ENCODE peak calls at places on chromosomes 3 and 15, in ten cellular contexts. One of them, this sample, is unnamed.

GRCh38 chr3:14371573-14372474 is 30.6 kb upstream of the SLC6A6 start:
- DNase-seq in sigmoid colon: peak
- DNase-seq in tibial nerve: peak
- DNase-seq in A549: peak
- DNase-seq in dorsolateral prefrontal cortex: no peak
- DNase-seq in cardiac fibroblast: peak
- DNase-seq in heart left ventricle: peak
- DNase-seq in WTC11: no peak
- DNase-seq in adrenal gland: peak
- DNase-seq in nephron progenitor cell: no peak
- DNase-seq in this sample: peak

GRCh38 chr3:195549931-195550519 is 6.9 kb upstream of the PPP1R2 start:
- DNase-seq in sigmoid colon: no peak
- DNase-seq in tibial nerve: no peak
- DNase-seq in heart left ventricle: no peak
- DNase-seq in nephron progenitor cell: no peak
- DNase-seq in A549: no peak
- DNase-seq in dorsolateral prefrontal cortex: no peak
- DNase-seq in cardiac fibroblast: no peak
- DNase-seq in WTC11: no peak
- DNase-seq in adrenal gland: no peak
- DNase-seq in this sample: no peak

GRCh38 chr15:26974120-26974780 is 3.3 kb downstream of the GABRG3 start:
- DNase-seq in adrenal gland: no peak
- DNase-seq in WTC11: peak
- DNase-seq in nephron progenitor cell: no peak
- DNase-seq in tibial nerve: no peak
- DNase-seq in heart left ventricle: no peak
- DNase-seq in dorsolateral prefrontal cortex: no peak
- DNase-seq in A549: peak
- DNase-seq in sigmoid colon: no peak
- DNase-seq in cardiac fibroblast: peak
- DNase-seq in this sample: no peak

GRCh38 chr3:46488735-46489361 is 8.9 kb upstream of the RTP3 start:
- DNase-seq in nephron progenitor cell: peak
- DNase-seq in cardiac fibroblast: peak
- DNase-seq in tibial nerve: peak
- DNase-seq in adrenal gland: peak
- DNase-seq in sigmoid colon: peak
- DNase-seq in dorsolateral prefrontal cortex: peak
- DNase-seq in WTC11: peak
- DNase-seq in A549: peak
- DNase-seq in heart left ventricle: peak
- DNase-seq in this sample: peak

GRCh38 chr3:52392216-52392930 is 52.5 kb downstream of the SEMA3G start:
- DNase-seq in adrenal gland: no peak
- DNase-seq in WTC11: no peak
- DNase-seq in tibial nerve: no peak
- DNase-seq in nephron progenitor cell: no peak
- DNase-seq in cardiac fibroblast: no peak
- DNase-seq in dorsolateral prefrontal cortex: no peak
- DNase-seq in A549: no peak
- DNase-seq in sigmoid colon: no peak
- DNase-seq in heart left ventricle: no peak
- DNase-seq in this sample: no peak

GRCh38 chr15:85071534-85071933 is 89.9 kb downstream of the PDE8A start:
- DNase-seq in sigmoid colon: no peak
- DNase-seq in WTC11: no peak
- DNase-seq in adrenal gland: no peak
- DNase-seq in nephron progenitor cell: no peak
- DNase-seq in cardiac fibroblast: no peak
- DNase-seq in tibial nerve: no peak
- DNase-seq in heart left ventricle: no peak
- DNase-seq in dorsolateral prefrontal cortex: no peak
- DNase-seq in A549: no peak
- DNase-seq in this sample: no peak

GRCh38 chr3:45105855-45106655 is 40.1 kb downstream of the CDCP1 start:
- DNase-seq in adrenal gland: no peak
- DNase-seq in cardiac fibroblast: peak
- DNase-seq in sigmoid colon: no peak
- DNase-seq in tibial nerve: no peak
- DNase-seq in A549: no peak
- DNase-seq in nephron progenitor cell: no peak
- DNase-seq in WTC11: no peak
- DNase-seq in dorsolateral prefrontal cortex: no peak
- DNase-seq in heart left ventricle: no peak
- DNase-seq in this sample: no peak

GRCh38 chr15:64854041-64854440 is 12.3 kb downstream of the PLEKHO2 start:
- DNase-seq in adrenal gland: peak
- DNase-seq in dorsolateral prefrontal cortex: no peak
- DNase-seq in heart left ventricle: no peak
- DNase-seq in A549: no peak
- DNase-seq in cardiac fibroblast: no peak
- DNase-seq in WTC11: no peak
- DNase-seq in tibial nerve: no peak
- DNase-seq in nephron progenitor cell: no peak
- DNase-seq in sigmoid colon: peak
- DNase-seq in this sample: no peak

GRCh38 chr3:97910931-97911351 is 61.3 kb downstream of the RIOX2 start:
- DNase-seq in sigmoid colon: no peak
- DNase-seq in A549: no peak
- DNase-seq in adrenal gland: no peak
- DNase-seq in heart left ventricle: no peak
- DNase-seq in cardiac fibroblast: no peak
- DNase-seq in tibial nerve: no peak
- DNase-seq in dorsolateral prefrontal cortex: no peak
- DNase-seq in nephron progenitor cell: no peak
- DNase-seq in WTC11: no peak
- DNase-seq in this sample: no peak

GRCh38 chr3:176513604-176514003 is 683.7 kb downstream of the TBL1XR1 start:
- DNase-seq in heart left ventricle: no peak
- DNase-seq in nephron progenitor cell: peak
- DNase-seq in sigmoid colon: no peak
- DNase-seq in dorsolateral prefrontal cortex: no peak
- DNase-seq in WTC11: no peak
- DNase-seq in A549: no peak
- DNase-seq in adrenal gland: no peak
- DNase-seq in cardiac fibroblast: no peak
- DNase-seq in tibial nerve: no peak
- DNase-seq in this sample: no peak

GRCh38 chr15:33601461-33601860 is 290.7 kb downstream of the RYR3 start:
- DNase-seq in tibial nerve: no peak
- DNase-seq in dorsolateral prefrontal cortex: no peak
- DNase-seq in WTC11: no peak
- DNase-seq in cardiac fibroblast: no peak
- DNase-seq in adrenal gland: no peak
- DNase-seq in heart left ventricle: no peak
- DNase-seq in sigmoid colon: no peak
- DNase-seq in nephron progenitor cell: no peak
- DNase-seq in A549: no peak
- DNase-seq in this sample: no peak

GRCh38 chr3:80241791-80242190 is 474.0 kb upstream of the ROBO1 start:
- DNase-seq in cardiac fibroblast: no peak
- DNase-seq in A549: no peak
- DNase-seq in heart left ventricle: no peak
- DNase-seq in adrenal gland: no peak
- DNase-seq in sigmoid colon: no peak
- DNase-seq in WTC11: no peak
- DNase-seq in dorsolateral prefrontal cortex: no peak
- DNase-seq in tibial nerve: no peak
- DNase-seq in nephron progenitor cell: no peak
- DNase-seq in this sample: no peak

GRCh38 chr15:92391640-92392039 is 2.0 kb upstream of the ST8SIA2 start:
- DNase-seq in nephron progenitor cell: no peak
- DNase-seq in WTC11: peak
- DNase-seq in heart left ventricle: no peak
- DNase-seq in cardiac fibroblast: peak
- DNase-seq in sigmoid colon: no peak
- DNase-seq in tibial nerve: no peak
- DNase-seq in dorsolateral prefrontal cortex: no peak
- DNase-seq in adrenal gland: no peak
- DNase-seq in A549: peak
- DNase-seq in this sample: no peak

GRCh38 chr3:31103623-31104180 is 209.2 kb upstream of the GADL1 start:
- DNase-seq in A549: no peak
- DNase-seq in tibial nerve: no peak
- DNase-seq in nephron progenitor cell: no peak
- DNase-seq in sigmoid colon: no peak
- DNase-seq in adrenal gland: no peak
- DNase-seq in WTC11: no peak
- DNase-seq in heart left ventricle: no peak
- DNase-seq in dorsolateral prefrontal cortex: no peak
- DNase-seq in cardiac fibroblast: peak
- DNase-seq in this sample: no peak

GRCh38 chr3:50146316-50146901 is 8.7 kb upstream of the SEMA3F start:
- DNase-seq in adrenal gland: no peak
- DNase-seq in dorsolateral prefrontal cortex: no peak
- DNase-seq in WTC11: peak
- DNase-seq in nephron progenitor cell: no peak
- DNase-seq in tibial nerve: no peak
- DNase-seq in A549: no peak
- DNase-seq in heart left ventricle: no peak
- DNase-seq in cardiac fibroblast: no peak
- DNase-seq in sigmoid colon: no peak
- DNase-seq in this sample: no peak
- TF ChIP-seq CTCF in adrenal gland: no peak
- TF ChIP-seq CTCF in dorsolateral prefrontal cortex: no peak
- TF ChIP-seq CTCF in WTC11: no peak
- TF ChIP-seq CTCF in nephron progenitor cell: no peak
- TF ChIP-seq CTCF in tibial nerve: no peak
- TF ChIP-seq CTCF in A549: no peak
- TF ChIP-seq CTCF in heart left ventricle: no peak
- TF ChIP-seq CTCF in cardiac fibroblast: no peak
- TF ChIP-seq CTCF in sigmoid colon: no peak
- TF ChIP-seq CTCF in this sample: no peak

DNA sequence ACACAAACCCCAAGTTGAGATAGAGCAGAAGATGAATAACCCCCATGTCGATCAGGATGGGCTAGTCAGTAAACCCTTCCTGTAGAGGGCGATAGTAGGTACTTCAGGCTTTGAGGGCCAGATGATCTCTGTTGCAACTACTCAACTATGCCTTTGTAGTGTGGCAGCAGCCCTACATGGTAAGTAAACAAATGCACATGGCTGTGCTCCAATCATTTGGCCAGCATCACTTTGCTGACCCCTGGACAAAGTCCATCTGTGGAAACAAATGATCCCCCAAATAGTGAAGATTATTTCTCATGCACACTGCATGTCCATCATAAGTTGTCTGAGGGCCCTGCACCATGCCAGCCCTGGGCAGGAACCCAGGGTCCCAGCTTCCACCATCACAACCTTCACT is 402.2 kb upstream of the PROK2 start:
- DNase-seq in dorsolateral prefrontal cortex: no peak
- DNase-seq in nephron progenitor cell: no peak
- DNase-seq in heart left ventricle: no peak
- DNase-seq in adrenal gland: no peak
- DNase-seq in tibial nerve: no peak
- DNase-seq in cardiac fibroblast: no peak
- DNase-seq in sigmoid colon: no peak
- DNase-seq in WTC11: no peak
- DNase-seq in A549: peak
- DNase-seq in this sample: no peak
- TF ChIP-seq CTCF in dorsolateral prefrontal cortex: no peak
- TF ChIP-seq CTCF in nephron progenitor cell: no peak
- TF ChIP-seq CTCF in heart left ventricle: no peak
- TF ChIP-seq CTCF in adrenal gland: no peak
- TF ChIP-seq CTCF in tibial nerve: no peak
- TF ChIP-seq CTCF in cardiac fibroblast: peak
- TF ChIP-seq CTCF in sigmoid colon: no peak
- TF ChIP-seq CTCF in WTC11: no peak
- TF ChIP-seq CTCF in A549: no peak
- TF ChIP-seq CTCF in this sample: peak

DNA sequence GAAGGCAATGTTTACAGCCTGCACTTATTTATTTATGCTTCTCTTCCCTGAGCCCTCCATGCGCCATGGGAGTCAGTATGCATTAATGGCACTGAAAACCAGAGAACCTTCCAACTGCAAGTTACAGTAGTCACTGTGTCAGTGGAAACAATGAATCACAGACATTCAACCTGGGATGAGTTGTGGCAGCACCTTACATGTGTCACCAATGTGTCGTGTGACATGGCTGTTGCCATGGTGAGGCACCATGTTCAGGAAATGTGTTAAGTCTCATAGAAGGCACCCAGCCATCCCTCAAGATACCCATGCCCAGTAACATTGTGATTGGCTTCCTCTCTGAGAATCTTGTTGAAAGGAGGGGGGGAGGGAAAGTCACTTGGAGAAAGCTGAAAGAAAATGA is 105.0 kb downstream of the FOXP1 start:
- DNase-seq in nephron progenitor cell: no peak
- DNase-seq in heart left ventricle: no peak
- DNase-seq in cardiac fibroblast: peak
- DNase-seq in WTC11: no peak
- DNase-seq in A549: no peak
- DNase-seq in dorsolateral prefrontal cortex: no peak
- DNase-seq in adrenal gland: no peak
- DNase-seq in tibial nerve: no peak
- DNase-seq in sigmoid colon: no peak
- DNase-seq in this sample: no peak
- TF ChIP-seq CTCF in nephron progenitor cell: no peak
- TF ChIP-seq CTCF in heart left ventricle: no peak
- TF ChIP-seq CTCF in cardiac fibroblast: no peak
- TF ChIP-seq CTCF in WTC11: no peak
- TF ChIP-seq CTCF in A549: no peak
- TF ChIP-seq CTCF in dorsolateral prefrontal cortex: no peak
- TF ChIP-seq CTCF in adrenal gland: no peak
- TF ChIP-seq CTCF in tibial nerve: no peak
- TF ChIP-seq CTCF in sigmoid colon: no peak
- TF ChIP-seq CTCF in this sample: no peak

DNA sequence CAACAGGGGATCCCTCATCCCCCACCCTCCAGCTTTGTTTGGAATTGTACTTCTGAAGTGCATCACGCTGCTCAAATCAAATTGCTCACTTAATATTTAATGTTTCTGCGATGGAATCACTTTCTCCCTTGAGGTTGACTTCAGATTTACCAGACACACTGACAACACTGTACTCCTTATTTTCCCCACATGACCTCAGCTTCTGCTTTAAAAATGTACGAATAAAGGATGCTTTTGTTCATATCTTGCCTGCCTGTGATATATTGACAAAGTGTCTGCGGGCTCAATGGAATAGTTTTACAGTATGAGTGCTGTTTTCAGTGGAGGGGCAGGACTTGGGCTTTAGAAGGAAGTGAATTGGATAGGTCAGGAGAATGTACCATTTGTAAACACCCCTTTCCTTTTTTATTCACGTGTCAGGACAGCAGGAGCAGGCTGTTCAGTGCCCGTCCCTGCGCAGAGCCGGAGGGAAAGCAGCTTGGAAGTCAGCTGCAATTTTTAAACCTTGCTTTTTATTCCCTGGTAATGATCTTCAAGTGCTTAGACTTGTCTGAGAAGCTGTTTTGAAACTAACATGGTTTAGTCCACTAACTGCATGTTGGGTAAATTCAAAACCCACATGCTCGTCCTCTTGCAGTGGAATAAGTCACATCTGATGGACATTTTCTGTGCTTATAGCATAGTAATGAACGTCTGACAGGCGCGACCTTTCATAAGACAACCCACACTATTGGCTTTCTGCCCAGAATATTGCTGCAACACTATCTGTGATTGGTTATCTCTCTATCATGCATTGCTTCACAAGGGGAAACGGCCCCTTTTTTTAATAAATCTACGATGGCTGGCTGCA is 29.9 kb downstream of the MBNL1 start:
- DNase-seq in adrenal gland: peak
- DNase-seq in heart left ventricle: peak
- DNase-seq in tibial nerve: no peak
- DNase-seq in A549: peak
- DNase-seq in sigmoid colon: peak
- DNase-seq in WTC11: no peak
- DNase-seq in dorsolateral prefrontal cortex: no peak
- DNase-seq in cardiac fibroblast: peak
- DNase-seq in nephron progenitor cell: no peak
- DNase-seq in this sample: no peak
- TF ChIP-seq CTCF in adrenal gland: no peak
- TF ChIP-seq CTCF in heart left ventricle: no peak
- TF ChIP-seq CTCF in tibial nerve: no peak
- TF ChIP-seq CTCF in A549: no peak
- TF ChIP-seq CTCF in sigmoid colon: no peak
- TF ChIP-seq CTCF in WTC11: no peak
- TF ChIP-seq CTCF in dorsolateral prefrontal cortex: no peak
- TF ChIP-seq CTCF in cardiac fibroblast: no peak
- TF ChIP-seq CTCF in nephron progenitor cell: no peak
- TF ChIP-seq CTCF in this sample: no peak